ENCODE peak calls at places on chromosomes 12 and 14, in nine cellular contexts. R, T, Z, O, F, Y, G, K and D are unnamed samples.

GRCh38 chr14:69439516-69440270 is 41.2 kb downstream of the SLC39A9 start:
- DNase-seq in R (no peak), T (no peak), Z (peak; percentile 16), O (no peak), F (peak; percentile 67), Y (no peak), G (no peak), K (no peak), D (no peak)

GRCh38 chr12:110696283-110696682 is 7.4 kb upstream of the HVCN1 start:
- DNase-seq in R (no peak), T (no peak), Z (no peak), O (no peak), F (no peak), Y (no peak), G (no peak), K (peak; percentile 0), D (no peak)

GRCh38 chr14:32366995-32367394 is 37.9 kb downstream of the AKAP6 start:
- DNase-seq in R (no peak), T (no peak), Z (no peak), O (no peak), F (no peak), Y (no peak), G (no peak), K (no peak), D (no peak)

GRCh38 chr12:58888131-58888783 is 32.0 kb downstream of the LRIG3 start:
- DNase-seq in R (peak; percentile 39), T (no peak), Z (no peak), O (no peak), F (no peak), Y (no peak), G (peak; percentile 37), K (peak; percentile 77), D (no peak)

GRCh38 chr14:93915800-93916199 is 11.3 kb upstream of the FAM181A start:
- DNase-seq in R (no peak), T (no peak), Z (no peak), O (no peak), F (no peak), Y (no peak), G (no peak), K (no peak), D (no peak)

GRCh38 chr12:101839324-101840283 is 8.8 kb upstream of the GNPTAB start:
- DNase-seq in R (peak; percentile 73), T (peak; percentile 64), Z (peak; percentile 63), O (peak; percentile 57), F (peak; percentile 80), Y (no peak), G (peak; percentile 77), K (peak; percentile 80), D (no peak)

GRCh38 chr12:22190969-22191368 is 143.5 kb downstream of the ST8SIA1 start:
- DNase-seq in R (no peak), T (no peak), Z (no peak), O (no peak), F (no peak), Y (no peak), G (no peak), K (no peak), D (no peak)

GRCh38 chr12:51368640-51369517 is 22.3 kb downstream of the GALNT6 start:
- DNase-seq in R (peak; percentile 74), T (no peak), Z (peak; percentile 84), O (no peak), F (peak; percentile 55), Y (peak; percentile 96), G (peak; percentile 60), K (no peak), D (no peak)

GRCh38 chr14:71665781-71666180 is 266.4 kb upstream of the RGS6 start:
- DNase-seq in R (no peak), T (no peak), Z (no peak), O (no peak), F (no peak), Y (no peak), G (no peak), K (no peak), D (no peak)

GRCh38 chr12:107163413-107163812 is 70.1 kb upstream of the CRY1 start:
- DNase-seq in R (no peak), T (no peak), Z (no peak), O (no peak), F (no peak), Y (no peak), G (no peak), K (no peak), D (no peak)

GRCh38 chr12:22700126-22700525 is 75.2 kb downstream of the ETNK1 start:
- DNase-seq in R (peak; percentile 53), T (no peak), Z (peak; percentile 13), O (no peak), F (no peak), Y (no peak), G (no peak), K (no peak), D (no peak)

GRCh38 chr12:102438823-102439205 is 41.5 kb downstream of the IGF1 start:
- DNase-seq in R (no peak), T (no peak), Z (no peak), O (no peak), F (no peak), Y (no peak), G (no peak), K (no peak), D (no peak)

GRCh38 chr14:106390947-106391346 is 864.6 kb downstream of the TMEM121 start:
- DNase-seq in R (no peak), T (no peak), Z (no peak), O (no peak), F (no peak), Y (no peak), G (no peak), K (no peak), D (no peak)

GRCh38 chr12:21538259-21538658 is 12.2 kb downstream of the SPX start:
- DNase-seq in R (no peak), T (no peak), Z (no peak), O (no peak), F (no peak), Y (no peak), G (no peak), K (no peak), D (no peak)

GRCh38 chr12:124396544-124397398 is 101.9 kb downstream of the RFLNA start:
- DNase-seq in R (peak; percentile 13), T (no peak), Z (peak; percentile 30), O (no peak), F (no peak), Y (no peak), G (peak; percentile 96), K (peak; percentile 90), D (no peak)
- TF ChIP-seq POLR2AphosphoS5 in R (no peak), T (no peak), Z (no peak), O (no peak), F (no peak), Y (no peak), G (peak; percentile 60), K (peak; percentile 61), D (no peak)

GRCh38 chr12:118052324-118053070 is 8.5 kb downstream of the WSB2 start:
- DNase-seq in R (peak; percentile 96), T (peak; percentile 99), Z (no peak), O (peak; percentile 96), F (peak; percentile 4), Y (no peak), G (peak; percentile 81), K (peak; percentile 88), D (no peak)
- TF ChIP-seq POLR2AphosphoS5 in R (peak; percentile 90), T (no peak), Z (no peak), O (peak; percentile 96), F (no peak), Y (no peak), G (peak; percentile 97), K (peak; percentile 69), D (peak; percentile 84)

GRCh38 chr12:10128687-10129086 is 1.3 kb downstream of the CLEC7A start:
- DNase-seq in R (no peak), T (no peak), Z (no peak), O (no peak), F (no peak), Y (no peak), G (no peak), K (no peak), D (no peak)
- TF ChIP-seq POLR2AphosphoS5 in R (no peak), T (no peak), Z (no peak), O (no peak), F (no peak), Y (no peak), G (peak; percentile 9), K (peak; percentile 55), D (no peak)

DNA sequence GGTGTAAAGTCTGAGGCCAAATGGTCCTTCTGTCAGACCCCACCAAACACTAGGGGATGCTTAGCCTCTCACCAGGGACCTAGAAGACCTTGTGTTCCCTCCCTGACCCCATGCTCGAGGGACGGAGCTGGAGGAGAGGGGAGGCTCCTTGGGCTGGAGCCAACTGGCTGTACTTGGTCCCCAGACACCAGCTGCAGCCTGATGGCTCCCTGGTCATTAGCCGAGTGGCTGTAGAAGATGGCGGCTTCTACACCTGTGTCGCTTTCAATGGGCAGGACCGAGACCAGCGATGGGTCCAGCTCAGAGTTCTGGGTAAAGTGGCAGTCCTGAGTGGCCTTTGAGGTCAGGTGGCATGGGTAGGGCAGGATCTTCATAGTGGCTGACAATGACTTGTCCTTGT is 29.0 kb downstream of the PAPLN start:
- DNase-seq in R (no peak), T (no peak), Z (no peak), O (no peak), F (no peak), Y (no peak), G (no peak), K (no peak), D (no peak)
- TF ChIP-seq POLR2AphosphoS5 in R (no peak), T (no peak), Z (no peak), O (no peak), F (no peak), Y (peak; percentile 28), G (no peak), K (no peak), D (no peak)

DNA sequence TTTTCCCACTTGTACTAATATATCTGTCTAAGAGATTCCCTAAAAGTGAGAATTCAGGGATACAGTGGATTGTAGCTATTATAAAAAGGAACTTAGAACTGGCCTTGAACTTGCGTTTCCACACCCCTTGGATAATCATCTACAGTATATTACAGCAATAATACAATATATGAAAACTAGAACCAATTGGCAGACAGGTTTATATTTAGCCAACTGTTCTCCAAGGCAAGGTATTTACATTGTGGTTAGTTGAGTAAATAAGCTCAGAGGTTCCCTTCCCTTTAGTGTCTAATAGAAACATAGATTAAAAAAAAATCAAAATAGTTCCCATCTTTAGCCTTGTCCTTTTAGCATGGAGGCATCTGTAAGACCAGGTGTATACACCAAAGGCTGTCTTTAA is 42.1 kb downstream of the LIMA1 start:
- DNase-seq in R (no peak), T (peak; percentile 88), Z (no peak), O (no peak), F (no peak), Y (no peak), G (no peak), K (no peak), D (no peak)
- TF ChIP-seq POLR2AphosphoS5 in R (no peak), T (no peak), Z (no peak), O (peak; percentile 56), F (no peak), Y (no peak), G (no peak), K (no peak), D (no peak)

GRCh38 chr12:82931349-82932116 is 244.8 kb downstream of the TMTC2 start:
- DNase-seq in R (no peak), T (no peak), Z (no peak), O (no peak), F (peak; percentile 25), Y (no peak), G (no peak), K (no peak), D (no peak)
- TF ChIP-seq POLR2AphosphoS5 in R (no peak), T (no peak), Z (no peak), O (no peak), F (no peak), Y (no peak), G (no peak), K (no peak), D (peak; percentile 49)

GRCh38 chr12:6278439-6279255 is 31.8 kb upstream of the PLEKHG6 start:
- DNase-seq in R (peak; percentile 83), T (peak; percentile 69), Z (peak; percentile 89), O (no peak), F (peak; percentile 85), Y (peak; percentile 91), G (peak; percentile 89), K (peak; percentile 92), D (no peak)
- TF ChIP-seq POLR2AphosphoS5 in R (peak; percentile 97), T (no peak), Z (no peak), O (no peak), F (no peak), Y (no peak), G (peak; percentile 80), K (peak; percentile 48), D (no peak)